ENCODE peak calls at places on chromosomes 3 and 15, in seven cellular contexts. H, V, L, A, T, U and S are unnamed samples.

GRCh38 chr3:138477120-138477519 is 42.7 kb downstream of the ESYT3 start:
- DNase-seq in U (no peak), H (no peak), V (no peak), T (no peak), A (no peak), L (no peak), S (no peak)

GRCh38 chr3:55497250-55497649 is 10.1 kb upstream of the WNT5A start:
- DNase-seq in V (no peak), T (no peak), H (no peak), L (no peak), A (no peak), U (no peak), S (no peak)

GRCh38 chr3:123656241-123656640 is 71.4 kb upstream of the HACD2 start:
- DNase-seq in T (no peak), A (no peak), V (no peak), L (no peak), U (no peak), H (no peak), S (no peak)

GRCh38 chr3:182843478-182843877 is 50.2 kb downstream of the ATP11B start:
- DNase-seq in L (no peak), A (no peak), T (no peak), U (no peak), V (no peak), H (peak), S (no peak)

GRCh38 chr15:40192942-40193341 is 32.1 kb downstream of the BUB1B start:
- DNase-seq in V (no peak), U (peak), T (no peak), L (no peak), A (no peak), H (peak), S (no peak)

GRCh38 chr3:159266779-159267178 is 464.9 kb downstream of the MFSD1 start:
- DNase-seq in H (peak), U (no peak), V (no peak), A (peak), T (no peak), L (peak), S (no peak)

GRCh38 chr3:49620728-49621127 is 53.4 kb upstream of the APEH start:
- DNase-seq in H (no peak), T (no peak), L (no peak), V (no peak), U (no peak), A (no peak), S (no peak)

GRCh38 chr15:92618121-92618520 is 37.5 kb downstream of the FAM174B start:
- DNase-seq in A (no peak), L (no peak), V (no peak), T (no peak), H (no peak), U (no peak), S (peak)

GRCh38 chr3:55567615-55568014 is 80.5 kb upstream of the WNT5A start:
- DNase-seq in A (no peak), L (no peak), V (no peak), T (no peak), H (peak), U (no peak), S (no peak)

GRCh38 chr3:108608750-108609149 is 19.2 kb downstream of the DZIP3 start:
- DNase-seq in H (no peak), L (peak), V (no peak), U (no peak), A (no peak), T (no peak), S (no peak)

GRCh38 chr3:87771338-87772059 is 287.3 kb downstream of the CGGBP1 start:
- DNase-seq in H (peak), L (peak), V (no peak), T (no peak), U (peak), A (no peak), S (no peak)

DNA sequence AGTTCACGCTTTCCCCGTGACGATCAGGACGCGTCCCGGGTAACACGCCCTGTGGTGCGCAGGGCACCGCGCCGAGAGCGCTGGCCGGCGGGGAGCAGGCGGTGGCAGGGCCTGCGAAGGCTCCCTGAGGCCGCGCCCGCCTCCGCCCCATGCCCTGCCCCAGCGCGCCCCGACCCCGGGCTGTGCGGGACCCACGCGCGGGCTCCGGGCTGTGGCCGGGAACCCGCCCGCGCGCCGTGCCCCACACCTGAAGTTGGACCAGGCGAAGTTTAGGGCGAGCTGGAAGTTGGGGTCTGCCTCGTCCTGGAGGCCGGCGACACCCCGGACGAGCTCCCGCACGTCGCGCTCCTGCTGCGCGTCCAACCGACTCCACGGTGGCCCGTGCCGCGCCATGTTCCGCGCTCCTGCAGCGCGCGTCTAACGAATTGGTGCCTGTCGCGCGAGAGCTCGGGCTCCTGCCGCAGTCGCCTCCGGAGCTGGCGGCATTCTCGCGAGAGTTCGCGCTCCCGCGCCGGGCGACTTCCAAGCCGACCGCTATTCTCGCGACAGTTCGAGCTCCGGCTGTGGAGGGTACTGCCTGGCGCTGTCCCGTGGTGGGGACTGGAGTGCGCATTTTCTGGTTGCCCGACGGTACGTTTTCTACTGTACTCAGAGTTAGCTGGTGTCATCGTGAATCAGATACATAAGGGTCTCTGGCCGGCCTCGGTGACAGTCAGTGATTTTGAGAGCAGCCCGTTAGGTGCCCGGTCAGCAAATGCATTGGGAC is at the start of gene TUBGCP5:
- DNase-seq in V (peak), H (peak), A (peak), L (peak), T (peak), U (peak), S (peak)
- TF ChIP-seq CTCF in V (peak), H (peak), A (peak), L (no peak), T (peak), U (peak), S (peak)

GRCh38 chr3:35544976-35545375 is 94.3 kb upstream of the ARPP21 start:
- DNase-seq in L (peak), V (no peak), U (no peak), A (no peak), H (no peak), T (no peak), S (no peak)
- TF ChIP-seq CTCF in L (no peak), V (no peak), U (no peak), A (no peak), H (no peak), T (no peak), S (no peak)

GRCh38 chr15:83209333-83209732 is 1.7 kb upstream of the HDGFL3 start:
- DNase-seq in A (no peak), H (no peak), U (no peak), L (peak), V (no peak), T (no peak), S (no peak)
- TF ChIP-seq CTCF in A (no peak), H (no peak), U (no peak), L (peak), V (no peak), T (no peak), S (no peak)

GRCh38 chr15:66744610-66745279 is 42.7 kb downstream of the SMAD6 start:
- DNase-seq in U (no peak), L (peak), H (no peak), V (no peak), T (no peak), A (no peak), S (peak)
- TF ChIP-seq CTCF in U (peak), L (no peak), H (no peak), V (no peak), T (peak), A (no peak), S (no peak)

GRCh38 chr15:36161781-36162212 is 417.6 kb upstream of the CDIN1 start:
- DNase-seq in L (peak), H (no peak), V (no peak), U (no peak), A (no peak), T (no peak), S (no peak)
- TF ChIP-seq CTCF in L (no peak), H (no peak), V (no peak), U (no peak), A (no peak), T (no peak), S (peak)

GRCh38 chr15:81254277-81255265 is 57.9 kb downstream of the IL16 start:
- DNase-seq in L (no peak), T (no peak), A (no peak), U (no peak), V (no peak), H (peak), S (no peak)

GRCh38 chr15:81255596-81255995 is 58.9 kb downstream of the IL16 start:
- DNase-seq in T (no peak), H (no peak), U (no peak), A (no peak), L (no peak), V (no peak), S (no peak)

GRCh38 chr15:81257435-81257834 is 60.8 kb downstream of the IL16 start:
- DNase-seq in A (no peak), L (no peak), T (no peak), U (no peak), V (no peak), H (no peak), S (no peak)

GRCh38 chr15:81258455-81258854 is 61.8 kb downstream of the IL16 start:
- DNase-seq in H (no peak), A (no peak), U (no peak), V (no peak), T (no peak), L (no peak), S (no peak)

DNA sequence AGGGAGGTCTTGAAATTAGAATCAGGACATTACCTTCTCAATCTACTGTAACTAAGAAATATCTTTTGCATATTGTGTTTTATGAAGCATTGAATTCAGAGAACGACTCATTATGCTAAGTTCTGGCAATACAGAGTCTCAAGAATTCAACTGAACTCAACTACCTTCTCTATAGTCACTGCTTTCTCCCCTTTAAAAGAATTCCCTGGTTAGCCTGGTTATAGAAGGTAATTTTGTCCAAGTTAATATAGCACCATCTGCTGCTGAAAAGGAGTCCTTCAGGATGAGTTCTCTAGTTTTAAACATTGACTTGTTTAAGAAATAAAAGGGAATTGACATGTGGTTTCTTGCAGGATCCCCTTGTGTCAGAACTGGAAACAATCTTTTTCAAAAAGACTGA is 60.2 kb downstream of the IL16 start:
- DNase-seq in A (no peak), H (peak), L (peak), T (no peak), V (no peak), U (no peak), S (no peak)
- TF ChIP-seq CTCF in A (peak), H (peak), L (peak), T (peak), V (no peak), U (peak), S (peak)